ENCODE peak calls at places on chromosomes 3 and 15, in four cellular contexts. One of them, this sample, is unnamed.

GRCh38 chr15:49242820-49243219 is 72.8 kb downstream of the GALK2 start:
- DNase-seq in H1: no peak
- DNase-seq in H9: no peak
- DNase-seq in mesendoderm: peak
- DNase-seq in this sample: peak

GRCh38 chr3:25817638-25818037 is 27.7 kb downstream of the OXSM start:
- DNase-seq in mesendoderm: no peak
- DNase-seq in H9: no peak
- DNase-seq in H1: no peak
- DNase-seq in this sample: no peak

GRCh38 chr15:75454471-75455418 is 3.3 kb upstream of the SIN3A start:
- DNase-seq in mesendoderm: peak
- DNase-seq in H1: no peak
- DNase-seq in H9: peak
- DNase-seq in this sample: no peak

GRCh38 chr15:27842526-27842925 is 256.6 kb downstream of the OCA2 start:
- DNase-seq in H1: no peak
- DNase-seq in H9: no peak
- DNase-seq in mesendoderm: no peak
- DNase-seq in this sample: no peak

GRCh38 chr15:45854455-45855202 is 219.8 kb downstream of the SQOR start:
- DNase-seq in mesendoderm: no peak
- DNase-seq in H1: no peak
- DNase-seq in H9: no peak
- DNase-seq in this sample: no peak

GRCh38 chr3:125512135-125512920 is 7.7 kb downstream of the SNX4 start:
- DNase-seq in H1: no peak
- DNase-seq in H9: no peak
- DNase-seq in mesendoderm: no peak
- DNase-seq in this sample: peak

GRCh38 chr3:157336252-157337009 is 100.2 kb upstream of the PTX3 start:
- DNase-seq in H1: no peak
- DNase-seq in mesendoderm: peak
- DNase-seq in H9: no peak
- DNase-seq in this sample: peak

GRCh38 chr15:61228025-61228901 is 839 bp downstream of the RORA start:
- DNase-seq in H1: no peak
- DNase-seq in mesendoderm: peak
- DNase-seq in H9: peak
- DNase-seq in this sample: peak

GRCh38 chr15:48962662-48963523 is 826 bp downstream of the SHC4 start:
- DNase-seq in H1: no peak
- DNase-seq in mesendoderm: peak
- DNase-seq in H9: peak
- DNase-seq in this sample: peak

GRCh38 chr3:56700136-56700535 is 17.1 kb upstream of the TASOR start:
- DNase-seq in H1: no peak
- DNase-seq in H9: no peak
- DNase-seq in mesendoderm: peak
- DNase-seq in this sample: no peak

GRCh38 chr15:82677720-82678323 is 30.7 kb upstream of the CPEB1 start:
- DNase-seq in H1: no peak
- DNase-seq in H9: no peak
- DNase-seq in mesendoderm: no peak
- DNase-seq in this sample: no peak

GRCh38 chr3:182092662-182093262 is 381.0 kb downstream of the SOX2 start:
- DNase-seq in H9: peak
- DNase-seq in mesendoderm: no peak
- DNase-seq in H1: no peak
- DNase-seq in this sample: no peak

GRCh38 chr3:30597131-30597768 is 9.2 kb upstream of the TGFBR2 start:
- DNase-seq in H1: no peak
- DNase-seq in H9: no peak
- DNase-seq in mesendoderm: no peak
- DNase-seq in this sample: peak

GRCh38 chr15:89090791-89091666 is 2.8 kb downstream of the ABHD2 start:
- DNase-seq in H1: no peak
- DNase-seq in mesendoderm: no peak
- DNase-seq in H9: no peak
- DNase-seq in this sample: peak

GRCh38 chr15:34724486-34724885 is 30.3 kb downstream of the GJD2 start:
- DNase-seq in mesendoderm: no peak
- DNase-seq in H9: no peak
- DNase-seq in H1: no peak
- DNase-seq in this sample: no peak

GRCh38 chr3:132315851-132316250 is 1.4 kb upstream of the ACP3 start:
- DNase-seq in H1: no peak
- DNase-seq in mesendoderm: no peak
- DNase-seq in H9: no peak
- DNase-seq in this sample: peak

GRCh38 chr15:55942332-55942731 is 51.1 kb downstream of the NEDD4 start:
- DNase-seq in H9: no peak
- DNase-seq in H1: no peak
- DNase-seq in mesendoderm: no peak
- DNase-seq in this sample: no peak

GRCh38 chr3:106013971-106014370 is 145.2 kb upstream of the CBLB start:
- DNase-seq in H9: no peak
- DNase-seq in H1: no peak
- DNase-seq in mesendoderm: no peak
- DNase-seq in this sample: peak

GRCh38 chr3:6657591-6657990 is 203.3 kb upstream of the GRM7 start:
- DNase-seq in H9: no peak
- DNase-seq in mesendoderm: no peak
- DNase-seq in H1: no peak
- DNase-seq in this sample: no peak

GRCh38 chr3:54784021-54784420 is 143.8 kb downstream of the LRTM1 start:
- DNase-seq in H1: no peak
- DNase-seq in H9: no peak
- DNase-seq in mesendoderm: no peak
- DNase-seq in this sample: no peak

GRCh38 chr3:45026957-45027356 is 854 bp downstream of the CLEC3B start:
- DNase-seq in mesendoderm: peak
- DNase-seq in H9: no peak
- DNase-seq in H1: no peak
- DNase-seq in this sample: peak

GRCh38 chr3:177973241-177973840 is 562.9 kb upstream of the KCNMB2 start:
- DNase-seq in H9: no peak
- DNase-seq in mesendoderm: peak
- DNase-seq in H1: no peak
- DNase-seq in this sample: peak

GRCh38 chr3:46656778-46657556 is 36.5 kb downstream of the ALS2CL start:
- DNase-seq in H1: no peak
- DNase-seq in H9: peak
- DNase-seq in mesendoderm: no peak
- DNase-seq in this sample: no peak

GRCh38 chr3:153372326-153372725 is 210.3 kb downstream of the RAP2B start:
- DNase-seq in mesendoderm: no peak
- DNase-seq in H1: no peak
- DNase-seq in H9: no peak
- DNase-seq in this sample: peak

DNA sequence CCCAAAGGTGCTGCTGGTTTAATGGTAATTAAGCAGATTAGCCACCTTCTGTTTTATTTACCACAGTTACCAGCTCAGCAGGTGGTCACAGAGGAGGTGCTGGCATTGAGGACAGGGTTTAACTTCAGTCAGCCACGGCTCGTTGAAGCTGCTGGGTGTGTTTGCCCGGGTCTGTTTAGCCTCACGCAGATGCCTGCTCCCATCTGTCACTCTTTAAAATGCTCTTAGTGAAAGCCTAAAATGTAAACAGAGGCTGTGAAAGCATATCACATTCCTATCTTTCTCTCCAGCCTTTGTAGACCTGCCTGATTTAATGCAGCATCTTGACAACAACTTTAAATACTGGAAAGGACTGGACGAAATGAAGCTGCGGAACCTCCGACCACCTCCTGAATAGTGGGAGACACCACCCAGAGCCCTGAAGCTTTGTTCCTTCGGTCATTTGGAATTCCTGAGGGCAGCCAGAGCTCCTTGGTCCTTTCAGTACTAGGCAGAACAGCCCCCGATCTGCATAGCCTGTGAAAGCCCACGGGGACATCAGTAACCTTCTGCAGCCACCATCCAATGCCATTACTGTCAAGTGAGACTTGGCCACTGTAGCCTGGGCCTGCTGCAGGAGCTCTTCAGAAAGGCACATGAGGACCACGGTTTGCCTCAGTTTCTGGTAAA is 156.0 kb downstream of the PDE8A start:
- DNase-seq in H1: no peak
- DNase-seq in mesendoderm: peak
- DNase-seq in H9: no peak
- DNase-seq in this sample: peak
- H3K56ac ChIP-seq in H1: no peak
- H3K56ac ChIP-seq in mesendoderm: no peak
- H3K56ac ChIP-seq in H9: no peak
- H3K56ac ChIP-seq in this sample: no peak

DNA sequence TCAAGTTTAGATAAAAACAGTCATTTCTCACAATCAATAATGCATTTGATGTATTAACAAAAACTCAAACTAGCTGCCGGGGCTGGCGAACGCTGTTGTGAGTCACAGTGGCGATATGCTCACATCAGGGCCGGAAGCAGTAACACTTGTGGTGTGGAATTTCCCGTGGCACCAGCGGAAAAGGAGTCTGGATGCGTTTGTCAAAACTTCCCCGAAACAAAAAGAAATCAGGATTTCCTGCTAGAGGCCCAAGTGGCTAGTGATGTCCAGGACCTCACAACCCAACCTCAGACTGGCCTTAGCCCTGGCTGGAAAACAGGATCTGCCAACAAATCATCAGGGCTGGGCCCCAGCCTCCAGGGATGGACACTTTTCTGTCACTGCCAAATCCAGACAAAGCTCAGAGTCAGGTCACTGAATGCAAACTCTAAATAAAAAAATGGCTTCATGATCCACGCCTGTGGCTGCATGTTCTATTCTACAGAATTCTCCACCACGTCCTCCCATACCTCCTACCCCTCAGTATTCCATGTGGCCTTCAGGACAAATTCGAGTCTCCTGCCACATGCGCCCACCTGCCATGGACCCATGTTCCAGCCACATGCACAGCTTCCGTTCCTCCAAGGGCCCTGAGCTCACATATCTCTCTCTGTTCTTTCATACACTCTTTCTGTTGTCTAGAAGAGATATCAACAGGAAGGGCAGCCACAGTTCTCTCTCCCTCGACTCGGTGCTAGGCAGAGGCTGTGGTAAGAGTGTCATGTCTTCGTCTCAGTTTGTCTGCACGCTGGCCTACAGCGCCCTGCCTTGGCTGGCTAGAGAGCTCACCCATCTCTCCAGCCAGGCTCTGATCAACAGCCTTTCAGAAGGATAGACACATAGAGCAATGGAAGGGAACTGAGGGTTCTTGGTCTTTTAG is 35.4 kb downstream of the EHD4 start:
- DNase-seq in H9: no peak
- DNase-seq in H1: no peak
- DNase-seq in mesendoderm: no peak
- DNase-seq in this sample: peak
- H2BK15ac ChIP-seq in H9: no peak
- H2BK15ac ChIP-seq in H1: no peak
- H2BK15ac ChIP-seq in mesendoderm: no peak
- H2BK15ac ChIP-seq in this sample: peak

DNA sequence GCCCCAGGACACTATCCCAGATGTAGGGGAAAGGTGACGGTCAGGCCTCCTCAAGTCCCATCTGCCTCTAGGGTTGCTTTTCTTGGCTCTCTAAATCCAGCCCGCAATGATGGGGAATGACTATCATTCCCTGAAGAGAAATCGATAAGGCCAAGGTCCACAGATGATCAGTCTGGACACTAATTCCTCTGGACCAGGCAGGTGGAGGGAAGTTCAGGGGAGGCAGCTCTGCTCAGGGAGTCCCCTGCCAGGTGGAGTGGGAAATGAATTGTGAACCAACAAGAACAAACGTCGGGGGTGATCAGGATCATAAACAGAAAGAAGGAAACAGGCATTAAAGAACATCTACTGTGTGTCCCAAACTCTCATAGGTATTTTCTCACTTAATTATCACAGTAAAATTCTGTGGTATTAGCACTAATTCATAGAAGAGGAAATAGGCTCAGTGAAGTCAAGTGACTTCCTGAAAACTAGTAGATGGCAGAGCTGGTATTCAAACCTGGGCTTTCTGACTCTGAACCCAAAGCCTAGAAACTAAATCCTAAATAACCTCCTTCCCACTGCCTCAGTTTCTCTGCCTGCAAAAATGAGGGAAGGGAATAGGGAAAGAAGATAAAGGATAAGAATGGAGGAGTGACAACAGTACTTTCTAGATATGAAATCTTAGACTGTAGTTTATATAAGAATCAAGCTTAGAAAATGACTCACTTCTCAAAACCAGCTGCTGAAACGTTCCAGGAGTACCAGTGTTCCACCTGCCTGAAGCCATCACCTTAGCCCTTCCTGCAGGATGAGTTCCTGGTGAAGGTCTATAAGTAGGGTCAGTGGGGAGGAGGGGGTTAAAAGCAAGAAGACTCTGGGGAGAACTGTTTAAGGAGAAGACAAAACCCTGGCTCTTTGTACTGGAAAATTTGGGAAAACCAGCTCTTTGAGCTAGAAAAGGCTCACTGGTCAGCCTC is 7.5 kb downstream of the BMF start:
- DNase-seq in H9: no peak
- DNase-seq in mesendoderm: no peak
- DNase-seq in H1: no peak
- DNase-seq in this sample: peak
- H3K56ac ChIP-seq in H9: no peak
- H3K56ac ChIP-seq in mesendoderm: peak
- H3K56ac ChIP-seq in H1: no peak
- H3K56ac ChIP-seq in this sample: peak

DNA sequence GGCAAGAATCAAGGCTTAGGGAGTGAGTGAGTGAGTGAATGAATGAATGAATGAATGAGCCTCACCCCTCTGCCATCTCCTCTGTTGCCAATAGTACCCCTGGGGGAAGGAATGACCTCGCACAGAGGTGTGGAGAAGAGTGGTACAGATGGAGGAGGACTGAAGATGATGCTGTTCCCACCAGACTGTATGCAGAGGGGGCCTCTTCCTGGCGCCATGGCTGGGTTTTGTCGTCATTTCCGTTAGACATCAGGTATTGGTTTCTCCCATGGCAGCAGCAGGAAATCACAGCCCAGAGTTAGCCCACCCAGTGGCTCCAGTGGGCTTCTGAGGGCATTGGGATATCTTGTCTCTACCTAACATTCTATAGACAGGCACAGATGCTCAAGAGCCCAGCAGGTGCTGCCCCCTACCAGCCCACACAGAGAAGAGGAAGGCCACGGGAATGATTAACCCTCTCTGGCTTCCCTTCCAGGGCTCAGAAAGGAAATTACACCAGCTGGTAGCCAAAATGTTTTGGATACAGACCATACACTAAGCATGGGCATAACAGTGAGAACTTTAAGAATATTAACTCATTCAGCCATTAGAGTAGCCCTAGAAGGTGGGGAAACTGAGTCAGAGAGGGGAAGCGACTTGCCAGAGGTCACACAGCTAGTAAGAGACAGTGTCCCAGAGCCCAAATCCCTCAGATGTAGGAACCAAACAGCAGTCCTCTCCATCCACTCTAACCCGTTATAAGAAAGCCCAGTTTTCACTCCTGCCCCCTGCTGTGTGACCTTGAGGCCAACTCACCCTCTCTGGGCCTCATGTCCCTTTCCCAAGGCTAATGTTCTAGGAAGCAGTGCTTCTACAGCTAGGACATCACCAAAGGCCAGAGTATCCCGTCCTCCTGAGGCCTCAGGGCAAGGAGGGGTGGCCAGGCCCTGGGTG is 109.6 kb upstream of the SLC6A11 start:
- DNase-seq in H9: peak
- DNase-seq in mesendoderm: peak
- DNase-seq in H1: no peak
- DNase-seq in this sample: no peak
- H2BK15ac ChIP-seq in H9: no peak
- H2BK15ac ChIP-seq in mesendoderm: no peak
- H2BK15ac ChIP-seq in H1: peak
- H2BK15ac ChIP-seq in this sample: no peak